ENCODE peak calls at places on chromosome X, in nine cellular contexts. One of them, this sample, is unnamed.

GRCh38 chrX:100994352-100995281 is 25.1 kb downstream of the ARL13A start:
- DNase-seq in AG10803: peak
- DNase-seq in IMR-90: peak
- DNase-seq in suprapubic skin: no peak
- DNase-seq in coronary artery: no peak
- DNase-seq in SK-N-SH: no peak
- DNase-seq in GM12864: peak
- DNase-seq in fibroblast of mammary gland: peak
- DNase-seq in activated CD8-positive, alpha-beta T cell treated with anti-CD3 and anti-CD28 coated beads for 36 hours: peak
- DNase-seq in this sample: no peak

GRCh38 chrX:45824471-45824870 is 623.8 kb upstream of the DIPK2B start:
- DNase-seq in AG10803: peak
- DNase-seq in IMR-90: peak
- DNase-seq in suprapubic skin: no peak
- DNase-seq in coronary artery: peak
- DNase-seq in SK-N-SH: peak
- DNase-seq in GM12864: no peak
- DNase-seq in fibroblast of mammary gland: peak
- DNase-seq in activated CD8-positive, alpha-beta T cell treated with anti-CD3 and anti-CD28 coated beads for 36 hours: peak
- DNase-seq in this sample: no peak

GRCh38 chrX:5086388-5086787 is 1142.3 kb downstream of the NLGN4X start:
- DNase-seq in AG10803: no peak
- DNase-seq in IMR-90: no peak
- DNase-seq in suprapubic skin: no peak
- DNase-seq in coronary artery: no peak
- DNase-seq in SK-N-SH: no peak
- DNase-seq in GM12864: no peak
- DNase-seq in fibroblast of mammary gland: no peak
- DNase-seq in activated CD8-positive, alpha-beta T cell treated with anti-CD3 and anti-CD28 coated beads for 36 hours: no peak
- DNase-seq in this sample: no peak

GRCh38 chrX:51860679-51861078 is 32.7 kb upstream of the MAGED1 start:
- DNase-seq in AG10803: peak
- DNase-seq in IMR-90: peak
- DNase-seq in suprapubic skin: no peak
- DNase-seq in coronary artery: no peak
- DNase-seq in SK-N-SH: peak
- DNase-seq in GM12864: no peak
- DNase-seq in fibroblast of mammary gland: peak
- DNase-seq in activated CD8-positive, alpha-beta T cell treated with anti-CD3 and anti-CD28 coated beads for 36 hours: peak
- DNase-seq in this sample: no peak

GRCh38 chrX:44162964-44163475 is 180.5 kb downstream of the EFHC2 start:
- DNase-seq in AG10803: no peak
- DNase-seq in IMR-90: no peak
- DNase-seq in suprapubic skin: no peak
- DNase-seq in coronary artery: no peak
- DNase-seq in SK-N-SH: no peak
- DNase-seq in GM12864: no peak
- DNase-seq in fibroblast of mammary gland: no peak
- DNase-seq in activated CD8-positive, alpha-beta T cell treated with anti-CD3 and anti-CD28 coated beads for 36 hours: no peak
- DNase-seq in this sample: no peak

GRCh38 chrX:123222920-123223319 is 38.8 kb downstream of the GRIA3 start:
- DNase-seq in AG10803: no peak
- DNase-seq in IMR-90: no peak
- DNase-seq in suprapubic skin: no peak
- DNase-seq in coronary artery: no peak
- DNase-seq in SK-N-SH: no peak
- DNase-seq in GM12864: no peak
- DNase-seq in fibroblast of mammary gland: no peak
- DNase-seq in activated CD8-positive, alpha-beta T cell treated with anti-CD3 and anti-CD28 coated beads for 36 hours: no peak
- DNase-seq in this sample: no peak

GRCh38 chrX:105910563-105911105 is 88.3 kb downstream of the NRK start:
- DNase-seq in AG10803: no peak
- DNase-seq in IMR-90: no peak
- DNase-seq in suprapubic skin: no peak
- DNase-seq in coronary artery: no peak
- DNase-seq in SK-N-SH: no peak
- DNase-seq in GM12864: no peak
- DNase-seq in fibroblast of mammary gland: no peak
- DNase-seq in activated CD8-positive, alpha-beta T cell treated with anti-CD3 and anti-CD28 coated beads for 36 hours: no peak
- DNase-seq in this sample: no peak

GRCh38 chrX:10529344-10529743 is 91.0 kb downstream of the MID1 start:
- DNase-seq in AG10803: peak
- DNase-seq in IMR-90: peak
- DNase-seq in suprapubic skin: no peak
- DNase-seq in coronary artery: no peak
- DNase-seq in SK-N-SH: no peak
- DNase-seq in GM12864: no peak
- DNase-seq in fibroblast of mammary gland: peak
- DNase-seq in activated CD8-positive, alpha-beta T cell treated with anti-CD3 and anti-CD28 coated beads for 36 hours: no peak
- DNase-seq in this sample: no peak

GRCh38 chrX:38055170-38055847 is 49.0 kb downstream of the SYTL5 start:
- DNase-seq in AG10803: peak
- DNase-seq in IMR-90: peak
- DNase-seq in suprapubic skin: no peak
- DNase-seq in coronary artery: no peak
- DNase-seq in SK-N-SH: no peak
- DNase-seq in GM12864: no peak
- DNase-seq in fibroblast of mammary gland: peak
- DNase-seq in activated CD8-positive, alpha-beta T cell treated with anti-CD3 and anti-CD28 coated beads for 36 hours: no peak
- DNase-seq in this sample: no peak

GRCh38 chrX:47831788-47832187 is 4.9 kb upstream of the ZNF81 start:
- DNase-seq in AG10803: peak
- DNase-seq in IMR-90: peak
- DNase-seq in suprapubic skin: no peak
- DNase-seq in coronary artery: no peak
- DNase-seq in SK-N-SH: peak
- DNase-seq in GM12864: no peak
- DNase-seq in fibroblast of mammary gland: peak
- DNase-seq in activated CD8-positive, alpha-beta T cell treated with anti-CD3 and anti-CD28 coated beads for 36 hours: peak
- DNase-seq in this sample: peak

GRCh38 chrX:16671005-16671404 is 21.0 kb downstream of the S100G start:
- DNase-seq in AG10803: peak
- DNase-seq in IMR-90: peak
- DNase-seq in suprapubic skin: no peak
- DNase-seq in coronary artery: no peak
- DNase-seq in SK-N-SH: peak
- DNase-seq in GM12864: no peak
- DNase-seq in fibroblast of mammary gland: peak
- DNase-seq in activated CD8-positive, alpha-beta T cell treated with anti-CD3 and anti-CD28 coated beads for 36 hours: peak
- DNase-seq in this sample: peak

GRCh38 chrX:74133156-74133796 is 170.7 kb upstream of the ZCCHC13 start:
- DNase-seq in AG10803: peak
- DNase-seq in IMR-90: peak
- DNase-seq in suprapubic skin: no peak
- DNase-seq in coronary artery: no peak
- DNase-seq in SK-N-SH: peak
- DNase-seq in GM12864: no peak
- DNase-seq in fibroblast of mammary gland: peak
- DNase-seq in activated CD8-positive, alpha-beta T cell treated with anti-CD3 and anti-CD28 coated beads for 36 hours: no peak
- DNase-seq in this sample: peak

GRCh38 chrX:21940356-21940829 is at the start of gene SMS:
- DNase-seq in AG10803: peak
- DNase-seq in IMR-90: peak
- DNase-seq in suprapubic skin: peak
- DNase-seq in coronary artery: peak
- DNase-seq in SK-N-SH: peak
- DNase-seq in GM12864: no peak
- DNase-seq in fibroblast of mammary gland: peak
- DNase-seq in activated CD8-positive, alpha-beta T cell treated with anti-CD3 and anti-CD28 coated beads for 36 hours: peak
- DNase-seq in this sample: peak

GRCh38 chrX:152733261-152733975 is at the start of the genes CSAG1 and MAGEA12:
- DNase-seq in AG10803: no peak
- DNase-seq in IMR-90: no peak
- DNase-seq in suprapubic skin: no peak
- DNase-seq in coronary artery: peak
- DNase-seq in SK-N-SH: peak
- DNase-seq in GM12864: no peak
- DNase-seq in fibroblast of mammary gland: no peak
- DNase-seq in activated CD8-positive, alpha-beta T cell treated with anti-CD3 and anti-CD28 coated beads for 36 hours: no peak
- DNase-seq in this sample: no peak

GRCh38 chrX:1491851-1492349 is 39.2 kb upstream of the ASMTL start:
- DNase-seq in AG10803: no peak
- DNase-seq in IMR-90: no peak
- DNase-seq in suprapubic skin: no peak
- DNase-seq in coronary artery: peak
- DNase-seq in SK-N-SH: peak
- DNase-seq in GM12864: peak
- DNase-seq in fibroblast of mammary gland: no peak
- DNase-seq in activated CD8-positive, alpha-beta T cell treated with anti-CD3 and anti-CD28 coated beads for 36 hours: peak
- DNase-seq in this sample: peak

GRCh38 chrX:78378476-78379115 is 51.2 kb upstream of the CYSLTR1 start:
- DNase-seq in AG10803: no peak
- DNase-seq in IMR-90: no peak
- DNase-seq in suprapubic skin: no peak
- DNase-seq in coronary artery: no peak
- DNase-seq in SK-N-SH: no peak
- DNase-seq in GM12864: no peak
- DNase-seq in fibroblast of mammary gland: no peak
- DNase-seq in activated CD8-positive, alpha-beta T cell treated with anti-CD3 and anti-CD28 coated beads for 36 hours: no peak
- DNase-seq in this sample: no peak

GRCh38 chrX:54494166-54494969 is 1.7 kb downstream of the FGD1 start:
- DNase-seq in AG10803: no peak
- DNase-seq in IMR-90: no peak
- DNase-seq in suprapubic skin: no peak
- DNase-seq in coronary artery: no peak
- DNase-seq in SK-N-SH: no peak
- DNase-seq in GM12864: no peak
- DNase-seq in fibroblast of mammary gland: no peak
- DNase-seq in activated CD8-positive, alpha-beta T cell treated with anti-CD3 and anti-CD28 coated beads for 36 hours: no peak
- DNase-seq in this sample: no peak

DNA sequence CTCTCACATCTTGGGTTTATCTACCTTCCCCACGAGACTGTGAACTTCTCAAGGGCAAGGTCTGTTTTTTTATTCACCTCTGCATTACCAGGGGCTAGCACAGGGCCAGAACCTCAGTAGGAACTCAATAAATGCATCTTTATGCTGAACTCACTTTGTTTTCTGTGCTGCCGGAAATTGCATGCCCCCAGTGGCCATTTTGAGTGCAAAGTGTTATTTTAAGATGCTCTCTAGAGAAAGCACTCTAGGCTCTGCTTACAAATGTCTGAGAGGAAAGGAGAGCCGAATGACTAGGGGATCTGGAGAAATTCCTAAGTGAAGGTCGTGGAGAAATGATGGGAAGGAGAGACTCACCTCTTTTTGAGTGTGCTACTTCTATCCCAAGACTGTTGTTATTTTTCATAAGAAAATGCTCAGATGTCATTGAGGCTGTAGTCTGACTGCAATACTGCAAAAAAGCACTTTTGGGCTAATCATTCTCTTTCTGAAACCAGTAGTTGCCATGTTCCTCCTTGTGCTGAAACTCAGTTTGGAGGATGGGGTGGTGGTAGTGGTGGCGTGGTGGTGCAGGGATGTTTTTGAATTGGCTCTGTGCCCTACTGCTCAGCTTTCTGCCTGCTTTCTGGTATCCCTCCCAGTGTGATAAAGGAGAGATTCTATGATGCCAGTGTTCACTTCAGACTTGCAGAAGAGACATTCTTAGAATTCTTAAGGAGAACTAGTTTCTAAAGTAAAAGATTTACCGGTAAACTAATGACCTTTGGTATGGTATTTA is 41.3 kb downstream of the DOCK11 start:
- DNase-seq in AG10803: peak
- DNase-seq in IMR-90: peak
- DNase-seq in suprapubic skin: no peak
- DNase-seq in coronary artery: no peak
- DNase-seq in SK-N-SH: peak
- DNase-seq in GM12864: peak
- DNase-seq in fibroblast of mammary gland: peak
- DNase-seq in activated CD8-positive, alpha-beta T cell treated with anti-CD3 and anti-CD28 coated beads for 36 hours: peak
- DNase-seq in this sample: peak
- TF ChIP-seq CTCF in AG10803: peak
- TF ChIP-seq CTCF in IMR-90: peak
- TF ChIP-seq CTCF in suprapubic skin: no peak
- TF ChIP-seq CTCF in coronary artery: no peak
- TF ChIP-seq CTCF in SK-N-SH: peak
- TF ChIP-seq CTCF in GM12864: peak
- TF ChIP-seq CTCF in fibroblast of mammary gland: peak
- TF ChIP-seq CTCF in activated CD8-positive, alpha-beta T cell treated with anti-CD3 and anti-CD28 coated beads for 36 hours: peak
- TF ChIP-seq CTCF in this sample: peak

GRCh38 chrX:104668550-104668949 is 102.6 kb downstream of the IL1RAPL2 start:
- DNase-seq in AG10803: no peak
- DNase-seq in IMR-90: peak
- DNase-seq in suprapubic skin: no peak
- DNase-seq in coronary artery: no peak
- DNase-seq in SK-N-SH: no peak
- DNase-seq in GM12864: no peak
- DNase-seq in fibroblast of mammary gland: peak
- DNase-seq in activated CD8-positive, alpha-beta T cell treated with anti-CD3 and anti-CD28 coated beads for 36 hours: no peak
- DNase-seq in this sample: no peak
- TF ChIP-seq CTCF in AG10803: no peak
- TF ChIP-seq CTCF in IMR-90: no peak
- TF ChIP-seq CTCF in suprapubic skin: no peak
- TF ChIP-seq CTCF in coronary artery: no peak
- TF ChIP-seq CTCF in SK-N-SH: peak
- TF ChIP-seq CTCF in GM12864: no peak
- TF ChIP-seq CTCF in fibroblast of mammary gland: peak
- TF ChIP-seq CTCF in activated CD8-positive, alpha-beta T cell treated with anti-CD3 and anti-CD28 coated beads for 36 hours: no peak
- TF ChIP-seq CTCF in this sample: peak

DNA sequence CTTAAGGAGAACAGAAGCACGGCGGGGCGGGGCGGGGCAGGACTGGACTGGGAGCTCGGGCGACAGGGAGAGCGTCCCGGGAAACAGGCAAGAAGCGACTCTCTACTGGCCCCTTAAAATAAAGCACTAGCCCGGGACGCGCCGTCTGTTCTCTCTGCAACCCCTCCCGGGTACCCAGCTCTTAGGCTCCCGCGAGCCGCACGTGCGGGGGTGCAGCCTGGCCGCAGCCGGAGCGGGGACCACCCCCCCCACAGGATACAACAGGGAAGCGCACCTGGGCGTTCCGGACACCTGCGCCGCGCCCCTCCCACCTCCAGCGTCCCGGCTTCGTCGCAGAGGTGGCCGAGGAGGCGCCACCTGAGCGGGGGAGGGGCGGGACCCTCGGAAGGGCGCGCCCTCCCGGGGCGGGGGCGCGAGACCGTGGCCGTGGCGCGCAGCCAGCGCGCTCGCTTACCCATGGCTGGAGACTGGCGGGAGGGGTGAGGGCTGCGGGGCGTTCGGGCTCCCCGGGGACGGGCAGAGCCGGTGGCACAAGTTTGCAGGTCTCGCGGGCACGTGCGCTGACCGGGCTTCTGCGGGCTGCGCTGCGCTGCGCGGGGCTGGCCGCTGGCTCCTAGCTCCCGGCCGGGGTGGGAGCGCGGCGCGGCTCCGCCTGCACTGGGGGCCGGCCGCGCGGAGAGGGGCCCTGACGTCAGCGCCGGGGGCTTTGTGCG is 91.5 kb downstream of the GEMIN8 start:
- DNase-seq in AG10803: no peak
- DNase-seq in IMR-90: peak
- DNase-seq in suprapubic skin: peak
- DNase-seq in coronary artery: no peak
- DNase-seq in SK-N-SH: peak
- DNase-seq in GM12864: no peak
- DNase-seq in fibroblast of mammary gland: no peak
- DNase-seq in activated CD8-positive, alpha-beta T cell treated with anti-CD3 and anti-CD28 coated beads for 36 hours: peak
- DNase-seq in this sample: peak
- TF ChIP-seq CTCF in AG10803: no peak
- TF ChIP-seq CTCF in IMR-90: no peak
- TF ChIP-seq CTCF in suprapubic skin: no peak
- TF ChIP-seq CTCF in coronary artery: no peak
- TF ChIP-seq CTCF in SK-N-SH: no peak
- TF ChIP-seq CTCF in GM12864: no peak
- TF ChIP-seq CTCF in fibroblast of mammary gland: no peak
- TF ChIP-seq CTCF in activated CD8-positive, alpha-beta T cell treated with anti-CD3 and anti-CD28 coated beads for 36 hours: no peak
- TF ChIP-seq CTCF in this sample: no peak

GRCh38 chrX:83759872-83760271 is 101.1 kb upstream of the CYLC1 start:
- DNase-seq in AG10803: peak
- DNase-seq in IMR-90: peak
- DNase-seq in suprapubic skin: no peak
- DNase-seq in coronary artery: no peak
- DNase-seq in SK-N-SH: peak
- DNase-seq in GM12864: no peak
- DNase-seq in fibroblast of mammary gland: peak
- DNase-seq in activated CD8-positive, alpha-beta T cell treated with anti-CD3 and anti-CD28 coated beads for 36 hours: no peak
- DNase-seq in this sample: no peak
- TF ChIP-seq CTCF in AG10803: no peak
- TF ChIP-seq CTCF in IMR-90: peak
- TF ChIP-seq CTCF in suprapubic skin: no peak
- TF ChIP-seq CTCF in coronary artery: no peak
- TF ChIP-seq CTCF in SK-N-SH: peak
- TF ChIP-seq CTCF in GM12864: peak
- TF ChIP-seq CTCF in fibroblast of mammary gland: peak
- TF ChIP-seq CTCF in activated CD8-positive, alpha-beta T cell treated with anti-CD3 and anti-CD28 coated beads for 36 hours: peak
- TF ChIP-seq CTCF in this sample: peak